ENCODE peak calls at places on chromosomes 7 and 10, in four cellular contexts. D, G, K and F are unnamed samples. For H3K4me1, the result is how much of the 10 kb centered on the place peaks cover.

GRCh38 chr10:93509816-93510215 is 13.4 kb downstream of the CEP55 start:
- DNase-seq in K (no peak), D (no peak), G (no peak), F (no peak)

GRCh38 chr7:1514993-1515392 is 10.8 kb upstream of the INTS1 start:
- DNase-seq in G (peak), K (no peak), D (no peak), F (no peak)

GRCh38 chr10:76492026-76492425 is 1060.6 kb downstream of the LRMDA start:
- DNase-seq in K (no peak), G (peak), D (no peak), F (no peak)

GRCh38 chr10:102405108-102405561 is 9.6 kb downstream of the NFKB2 start:
- DNase-seq in G (no peak), K (no peak), D (no peak), F (no peak)

GRCh38 chr10:90621577-90621976 is 236.3 kb downstream of the HTR7 start:
- DNase-seq in K (no peak), G (peak), D (no peak), F (peak)

GRCh38 chr10:526651-527312 is 162.7 kb downstream of the DIP2C start:
- DNase-seq in G (no peak), K (no peak), D (no peak), F (no peak)

GRCh38 chr10:23158370-23158769 is 33.7 kb upstream of the PTF1A start:
- DNase-seq in D (no peak), G (peak), K (no peak), F (peak)

GRCh38 chr10:22253578-22253882 is 35.7 kb upstream of the EBLN1 start:
- DNase-seq in K (peak), G (peak), D (peak), F (no peak)

GRCh38 chr10:72630144-72630543 is 4.3 kb upstream of the MICU1 start:
- DNase-seq in G (no peak), K (no peak), D (no peak), F (no peak)

GRCh38 chr10:72626444-72626754 is 520 bp upstream of the MICU1 start:
- DNase-seq in K (no peak), D (no peak), G (no peak), F (no peak)

GRCh38 chr10:72625608-72626443 is at the start of gene MICU1:
- DNase-seq in G (peak), D (peak), K (peak), F (peak)

GRCh38 chr10:72622271-72622670 is 3.6 kb downstream of the MICU1 start:
- DNase-seq in D (no peak), G (no peak), K (no peak), F (no peak)

DNA sequence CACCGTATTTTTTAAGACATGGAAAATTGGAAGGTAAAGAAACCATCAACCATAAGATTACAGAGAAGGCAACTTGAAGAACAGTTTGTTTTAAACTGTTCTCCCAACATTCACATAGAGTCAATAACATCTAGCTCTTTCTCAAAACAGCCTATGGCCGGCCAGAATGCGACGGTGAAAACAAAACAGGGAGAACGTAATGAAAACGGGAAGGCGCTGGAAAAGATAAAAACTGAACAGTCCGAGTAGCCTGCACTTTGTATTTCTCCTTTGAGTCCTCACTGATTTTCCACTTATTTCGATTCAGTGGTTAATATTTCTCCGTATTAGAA is 637 bp downstream of the MICU1 start:
- DNase-seq in D (no peak), G (no peak), K (no peak), F (no peak)
- H3K27ac ChIP-seq in D (no peak), G (peak), K (peak), F (peak)

GRCh38 chr10:77971804-77972144 is 45.2 kb upstream of the DLG5 start:
- DNase-seq in G (no peak), D (no peak), K (no peak), F (no peak)

GRCh38 chr10:77972148-77972547 is 45.6 kb upstream of the DLG5 start:
- DNase-seq in K (no peak), D (no peak), G (no peak), F (no peak)

GRCh38 chr10:77969029-77969635 is 42.6 kb upstream of the DLG5 start:
- DNase-seq in D (no peak), K (no peak), G (no peak), F (no peak)

GRCh38 chr10:77973276-77973675 is 46.7 kb upstream of the DLG5 start:
- DNase-seq in K (no peak), G (peak), D (no peak), F (no peak)

GRCh38 chr10:77970869-77971803 is 44.6 kb upstream of the DLG5 start:
- DNase-seq in K (no peak), G (peak), D (peak), F (peak)
- H3K4me1 ChIP-seq in K (under half), G (under half), D (under half), F (under half)

GRCh38 chr10:127997937-127998336 is 91.0 kb downstream of the PTPRE start:
- DNase-seq in K (no peak), D (no peak), G (no peak), F (no peak)
- H3K27ac ChIP-seq in K (peak), D (no peak), G (no peak), F (no peak)

GRCh38 chr10:97570146-97570788 is 2.3 kb upstream of the ANKRD2 start:
- DNase-seq in G (no peak), K (no peak), D (no peak), F (no peak)
- H3K4me1 ChIP-seq in G (under half), K (under half), D (under half), F (under half)

GRCh38 chr10:70296406-70296899 is 12.6 kb upstream of the NPFFR1 start:
- DNase-seq in D (peak), K (peak), G (peak), F (no peak)
- H3K27ac ChIP-seq in D (peak), K (peak), G (peak), F (no peak)

DNA sequence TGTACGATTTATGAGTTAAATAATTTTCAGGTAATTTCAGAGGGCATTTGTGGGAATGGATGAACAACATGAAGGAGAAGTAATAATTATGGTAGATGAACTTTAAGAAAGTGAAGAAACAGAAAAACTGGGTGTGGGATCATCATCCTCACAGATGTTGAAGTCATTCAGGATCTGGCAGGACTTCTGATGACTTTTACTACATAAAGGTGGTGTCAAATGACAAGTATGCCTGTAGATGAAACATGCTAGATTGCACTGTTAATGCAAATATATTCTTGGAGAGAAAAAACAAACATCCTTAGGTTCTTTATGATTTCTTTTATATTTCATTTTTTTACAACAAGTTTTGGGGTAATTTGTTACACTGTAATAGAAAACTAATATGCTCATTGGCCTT is 230.2 kb downstream of the PCLO start:
- DNase-seq in D (no peak), K (no peak), G (no peak), F (peak)
- H3K4me1 ChIP-seq in D (under half), K (under half), G (under half), F (under half)

GRCh38 chr7:129887865-129888264 is 64.9 kb downstream of the UBE2H start:
- DNase-seq in G (no peak), D (no peak), K (no peak), F (no peak)

GRCh38 chr7:129884495-129884894 is 68.3 kb downstream of the UBE2H start:
- DNase-seq in D (no peak), G (no peak), K (no peak), F (no peak)

GRCh38 chr7:129886184-129886817 is 66.5 kb downstream of the UBE2H start:
- DNase-seq in K (no peak), D (no peak), G (no peak), F (no peak)

GRCh38 chr7:129889133-129889854 is 63.5 kb downstream of the UBE2H start:
- DNase-seq in K (no peak), D (no peak), G (no peak), F (no peak)

GRCh38 chr7:129886818-129887186 is 66.0 kb downstream of the UBE2H start:
- DNase-seq in G (no peak), K (no peak), D (no peak), F (no peak)
- H3K27ac ChIP-seq in G (no peak), K (no peak), D (no peak), F (no peak)

GRCh38 chr7:3064077-3064476 is 20.4 kb upstream of the CARD11 start:
- DNase-seq in K (no peak), G (no peak), D (no peak), F (no peak)

GRCh38 chr7:3067606-3068005 is 23.9 kb upstream of the CARD11 start:
- DNase-seq in K (no peak), D (no peak), G (no peak), F (no peak)

GRCh38 chr7:3066506-3066905 is 22.8 kb upstream of the CARD11 start:
- DNase-seq in G (no peak), K (no peak), D (no peak), F (no peak)

GRCh38 chr7:3067193-3067592 is 23.5 kb upstream of the CARD11 start:
- DNase-seq in D (no peak), G (no peak), K (no peak), F (no peak)

DNA sequence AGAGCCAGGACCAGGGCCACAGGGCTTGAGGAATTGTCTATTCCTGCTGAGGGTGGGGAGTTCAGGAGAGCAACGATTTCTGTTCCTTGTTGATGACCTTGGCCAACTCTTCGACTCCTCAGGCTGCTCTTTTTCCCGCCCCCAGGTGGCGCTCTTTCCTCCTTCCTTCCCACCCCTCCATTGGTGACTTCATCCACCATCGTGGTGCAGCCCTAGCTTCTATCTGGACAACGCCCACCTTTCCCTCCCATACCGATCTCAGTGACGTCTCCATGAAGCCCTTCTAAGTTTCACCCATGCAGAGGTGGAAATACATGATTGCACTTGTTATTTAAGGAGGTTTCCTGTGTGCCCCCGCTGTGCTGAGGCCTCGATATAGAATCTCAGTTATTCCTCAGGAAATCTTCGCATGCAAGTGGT is 22.1 kb upstream of the CARD11 start:
- DNase-seq in D (no peak), K (peak), G (peak), F (peak)
- H3K4me1 ChIP-seq in D (under half), K (under half), G (under half), F (under half)